ENCODE peak calls at places on chromosome 11, in eight cellular contexts. C is germinal center; K is brain microvascular endothelial cell; W is activated CD4-positive, CD25-positive, alpha-beta regulatory T cell treated with anti-CD3 and anti-CD28 coated beads, Interleukin-2, amount 50 U/mL, for 72 hours; M is posterior cingulate gyrus; R is stimulated activated naive B cell treated with anti-CD40 and anti-IgM and Interleukin-4, amounts not matched to agents 10 μg/mL and 1 μg/mL and 100 μg/mL, for 72 hours; H is upper lobe of right lung; N is neural crest cell. J is an unnamed sample.

GRCh38 chr11:76639621-76640020 is 30.9 kb downstream of the LRRC32 start:
- DNase-seq in C (no peak), K (no peak), W (no peak), M (no peak), R (no peak), H (no peak), N (no peak), J (no peak)

GRCh38 chr11:134822930-134823329 is 410.9 kb upstream of the B3GAT1 start:
- DNase-seq in C (no peak), K (no peak), W (no peak), M (no peak), R (no peak), H (no peak), N (no peak), J (no peak)

GRCh38 chr11:70736937-70737640 is 338.8 kb downstream of the CTTN start:
- DNase-seq in C (no peak), K (no peak), W (no peak), M (no peak), R (no peak), H (peak), N (no peak), J (no peak)

GRCh38 chr11:77596626-77597025 is 6.9 kb downstream of the AQP11 start:
- DNase-seq in C (no peak), K (peak), W (no peak), M (no peak), R (no peak), H (no peak), N (no peak), J (no peak)

GRCh38 chr11:82676483-82677094 is 57.1 kb downstream of the FAM181B start:
- DNase-seq in C (no peak), K (no peak), W (no peak), M (no peak), R (no peak), H (no peak), N (no peak), J (no peak)

GRCh38 chr11:123407124-123407995 is 22.7 kb upstream of the GRAMD1B start:
- DNase-seq in C (peak), K (peak), W (peak), M (peak), R (peak), H (no peak), N (peak), J (peak)

GRCh38 chr11:134864233-134864967 is 452.4 kb upstream of the B3GAT1 start:
- DNase-seq in C (no peak), K (no peak), W (no peak), M (no peak), R (no peak), H (no peak), N (no peak), J (no peak)

GRCh38 chr11:122042981-122043380 is 73.0 kb downstream of the BLID start:
- DNase-seq in C (no peak), K (no peak), W (no peak), M (no peak), R (no peak), H (no peak), N (no peak), J (no peak)

GRCh38 chr11:74171630-74172465 is 759 bp downstream of the PPME1 start:
- DNase-seq in C (no peak), K (no peak), W (no peak), M (no peak), R (no peak), H (no peak), N (no peak), J (no peak)

GRCh38 chr11:62707277-62707771 is at the start of the genes BSCL2 and GNG3:
- DNase-seq in C (no peak), K (no peak), W (no peak), M (peak), R (no peak), H (peak), N (peak), J (no peak)

GRCh38 chr11:102346748-102347525 is at the start of gene BIRC2:
- DNase-seq in C (peak), K (peak), W (peak), M (peak), R (peak), H (peak), N (peak), J (no peak)

GRCh38 chr11:85889676-85890579 is 34.7 kb downstream of the CCDC83 start:
- DNase-seq in C (no peak), K (peak), W (no peak), M (no peak), R (no peak), H (no peak), N (no peak), J (peak)

GRCh38 chr11:30206249-30206996 is 24.4 kb upstream of the FSHB start:
- DNase-seq in C (no peak), K (no peak), W (no peak), M (no peak), R (no peak), H (no peak), N (no peak), J (no peak)

GRCh38 chr11:66881436-66881835 is 24.6 kb downstream of the LRFN4 start:
- DNase-seq in C (no peak), K (no peak), W (no peak), M (no peak), R (no peak), H (no peak), N (no peak), J (no peak)

GRCh38 chr11:19447150-19447566 is 206.4 kb upstream of the E2F8 start:
- DNase-seq in C (no peak), K (no peak), W (no peak), M (no peak), R (no peak), H (no peak), N (no peak), J (no peak)

GRCh38 chr11:94151311-94151710 is 22.7 kb downstream of the PANX1 start:
- DNase-seq in C (no peak), K (no peak), W (no peak), M (no peak), R (no peak), H (no peak), N (no peak), J (no peak)

GRCh38 chr11:19077965-19078364 is 17.4 kb upstream of the MRGPRX2 start:
- DNase-seq in C (no peak), K (no peak), W (no peak), M (no peak), R (no peak), H (no peak), N (no peak), J (no peak)

GRCh38 chr11:134664863-134665535 is 253.0 kb upstream of the B3GAT1 start:
- DNase-seq in C (no peak), K (no peak), W (no peak), M (no peak), R (no peak), H (no peak), N (no peak), J (no peak)

GRCh38 chr11:46930089-46930488 is 6.5 kb upstream of the CSTPP1 start:
- DNase-seq in C (no peak), K (peak), W (no peak), M (no peak), R (no peak), H (no peak), N (no peak), J (peak)

J was measured in epithelial cell of proximal tubule.